ENCODE peak calls at places on chromosomes 11 and 22, in nine cellular contexts. S is fibroblast of the conjunctiva; A is effector CD4-positive, alpha-beta T cell; X is body of pancreas; V is gastrocnemius medialis; E is spleen; G is germinal center; U is heart right ventricle; T is NCI-H446 treated with DMSO at 0.1 percent for 48 hours. R is an unnamed sample.

GRCh38 chr22:42376721-42377177 is 55.5 kb downstream of the NFAM1 start:
- DNase-seq in S (peak), A (no peak), X (peak), V (peak), E (peak), G (no peak), U (peak), T (peak), R (peak)

GRCh38 chr11:11179239-11179638 is 173.8 kb downstream of the CSNK2A3 start:
- DNase-seq in S (peak), A (no peak), X (no peak), V (no peak), E (no peak), G (no peak), U (no peak), T (peak), R (no peak)

GRCh38 chr11:112278803-112279202 is 18.1 kb upstream of the PLET1 start:
- DNase-seq in S (no peak), A (no peak), X (no peak), V (no peak), E (no peak), G (no peak), U (no peak), T (no peak), R (no peak)

GRCh38 chr22:17915188-17915587 is 109.2 kb downstream of the MICAL3 start:
- DNase-seq in S (no peak), A (no peak), X (no peak), V (peak), E (no peak), G (no peak), U (no peak), T (no peak), R (no peak)

GRCh38 chr11:68783216-68783821 is 32.0 kb upstream of the TESMIN start:
- DNase-seq in S (no peak), A (no peak), X (no peak), V (no peak), E (no peak), G (no peak), U (peak), T (no peak), R (no peak)

GRCh38 chr11:61551630-61552029 is 29.2 kb downstream of the SYT7 start:
- DNase-seq in S (no peak), A (no peak), X (peak), V (no peak), E (no peak), G (no peak), U (peak), T (peak), R (no peak)

GRCh38 chr11:11000546-11001283 is 142.9 kb upstream of the ZBED5 start:
- DNase-seq in S (no peak), A (no peak), X (no peak), V (no peak), E (no peak), G (no peak), U (no peak), T (no peak), R (no peak)

GRCh38 chr11:92894197-92894596 is 75.3 kb upstream of the MTNR1B start:
- DNase-seq in S (no peak), A (no peak), X (no peak), V (no peak), E (no peak), G (no peak), U (no peak), T (no peak), R (no peak)

GRCh38 chr11:114340311-114341131 is 44.3 kb downstream of the NNMT start:
- DNase-seq in S (peak), A (peak), X (peak), V (peak), E (peak), G (no peak), U (peak), T (peak), R (peak)

GRCh38 chr11:66070604-66071325 is 693 bp downstream of the PACS1 start:
- DNase-seq in S (no peak), A (peak), X (peak), V (peak), E (peak), G (peak), U (peak), T (no peak), R (no peak)

GRCh38 chr22:48942698-48943566 is 884.7 kb downstream of the BRD1 start:
- DNase-seq in S (no peak), A (no peak), X (no peak), V (no peak), E (peak), G (no peak), U (no peak), T (no peak), R (no peak)

GRCh38 chr11:44316388-44317240 is 6.7 kb upstream of the ALX4 start:
- DNase-seq in S (no peak), A (no peak), X (no peak), V (no peak), E (peak), G (no peak), U (no peak), T (no peak), R (no peak)

GRCh38 chr11:15795378-15795777 is 561.0 kb downstream of the SOX6 start:
- DNase-seq in S (no peak), A (no peak), X (no peak), V (no peak), E (no peak), G (no peak), U (no peak), T (peak), R (no peak)

GRCh38 chr11:64245797-64246623 is 733 bp downstream of the PPP1R14B start:
- DNase-seq in S (peak), A (peak), X (peak), V (peak), E (peak), G (peak), U (peak), T (peak), R (no peak)

GRCh38 chr22:44419429-44419828 is 78.6 kb downstream of the RTL6 start:
- DNase-seq in S (no peak), A (no peak), X (no peak), V (no peak), E (no peak), G (no peak), U (no peak), T (no peak), R (no peak)

GRCh38 chr11:20634781-20635180 is 34.6 kb upstream of the NELL1 start:
- DNase-seq in S (no peak), A (no peak), X (no peak), V (no peak), E (no peak), G (no peak), U (no peak), T (no peak), R (no peak)

GRCh38 chr22:35476341-35476740 is 64.3 kb upstream of the RASD2 start:
- DNase-seq in S (no peak), A (no peak), X (no peak), V (no peak), E (no peak), G (no peak), U (no peak), T (no peak), R (no peak)

GRCh38 chr11:75826463-75827220 is 11.6 kb downstream of the UVRAG start:
- DNase-seq in S (no peak), A (no peak), X (no peak), V (no peak), E (no peak), G (no peak), U (no peak), T (no peak), R (no peak)

GRCh38 chr11:63698976-63699733 is 17.9 kb downstream of the RTN3 start:
- DNase-seq in S (no peak), A (no peak), X (no peak), V (no peak), E (no peak), G (no peak), U (no peak), T (no peak), R (no peak)

GRCh38 chr11:93279911-93280347 is 50.6 kb upstream of the DEUP1 start:
- DNase-seq in S (no peak), A (no peak), X (no peak), V (no peak), E (no peak), G (no peak), U (no peak), T (no peak), R (no peak)

GRCh38 chr11:11960687-11961086 is 47.7 kb downstream of the DKK3 start:
- DNase-seq in S (no peak), A (no peak), X (no peak), V (no peak), E (no peak), G (no peak), U (no peak), T (no peak), R (no peak)

GRCh38 chr22:35766654-35767580 is 49.2 kb downstream of the APOL5 start:
- DNase-seq in S (no peak), A (no peak), X (no peak), V (no peak), E (no peak), G (no peak), U (no peak), T (no peak), R (no peak)

GRCh38 chr11:95659088-95659487 is 130.5 kb downstream of the FAM76B start:
- DNase-seq in S (no peak), A (no peak), X (no peak), V (no peak), E (no peak), G (no peak), U (no peak), T (no peak), R (no peak)

GRCh38 chr11:77130763-77131513 is 2.9 kb downstream of the MYO7A start:
- DNase-seq in S (peak), A (no peak), X (peak), V (peak), E (no peak), G (no peak), U (peak), T (peak), R (peak)

GRCh38 chr11:132790466-132790865 is 741.8 kb downstream of the OPCML start:
- DNase-seq in S (no peak), A (no peak), X (no peak), V (no peak), E (no peak), G (no peak), U (no peak), T (no peak), R (no peak)

GRCh38 chr11:20360650-20361049 is 2.9 kb upstream of the HTATIP2 start:
- DNase-seq in S (peak), A (peak), X (peak), V (no peak), E (peak), G (no peak), U (no peak), T (no peak), R (no peak)

GRCh38 chr22:39130892-39131855 is 21.3 kb downstream of the CBX7 start:
- DNase-seq in S (no peak), A (no peak), X (peak), V (no peak), E (peak), G (no peak), U (no peak), T (no peak), R (no peak)

GRCh38 chr22:28630185-28630580 is 49.5 kb downstream of the TTC28 start:
- DNase-seq in S (no peak), A (no peak), X (no peak), V (no peak), E (no peak), G (no peak), U (no peak), T (no peak), R (no peak)

GRCh38 chr11:122025757-122026156 is 90.3 kb downstream of the BLID start:
- DNase-seq in S (no peak), A (no peak), X (no peak), V (no peak), E (no peak), G (no peak), U (no peak), T (no peak), R (no peak)

GRCh38 chr11:108432783-108433182 is 34.5 kb downstream of the C11orf65 start:
- DNase-seq in S (no peak), A (no peak), X (no peak), V (no peak), E (no peak), G (no peak), U (no peak), T (no peak), R (no peak)

GRCh38 chr22:27576815-27577564 is 224.6 kb downstream of the MN1 start:
- DNase-seq in S (no peak), A (no peak), X (peak), V (no peak), E (peak), G (no peak), U (peak), T (no peak), R (no peak)